ENCODE peak calls at places on chromosomes 3 and 15, in four cellular contexts. D, C, G and R are unnamed samples.

GRCh38 chr15:65092911-65093792 is 16.6 kb downstream of the KBTBD13 start:
- DNase-seq in G (no peak), D (no peak), C (no peak), R (no peak)

GRCh38 chr3:16338124-16338523 is 73.1 kb downstream of the OXNAD1 start:
- DNase-seq in C (no peak), D (peak), G (no peak), R (no peak)

GRCh38 chr15:85825118-85825517 is 30.4 kb upstream of the KLHL25 start:
- DNase-seq in C (no peak), D (no peak), G (no peak), R (no peak)

GRCh38 chr3:194100856-194101390 is 35.0 kb upstream of the HES1 start:
- DNase-seq in G (no peak), C (no peak), D (no peak), R (no peak)

GRCh38 chr3:32045091-32045964 is 61.1 kb upstream of the GPD1L start:
- DNase-seq in G (peak), C (peak), D (no peak), R (peak)

GRCh38 chr3:179898024-179898423 is 138.7 kb downstream of the PEX5L start:
- DNase-seq in C (no peak), D (no peak), G (no peak), R (peak)

GRCh38 chr3:141328286-141329166 is 39.8 kb upstream of the ZBTB38 start:
- DNase-seq in G (no peak), C (no peak), D (no peak), R (no peak)

GRCh38 chr15:100716456-100717085 is 114.2 kb downstream of the ASB7 start:
- DNase-seq in C (no peak), D (no peak), G (no peak), R (no peak)

GRCh38 chr3:108388136-108389132 is 92.1 kb downstream of the HHLA2 start:
- DNase-seq in C (peak), D (no peak), G (no peak), R (no peak)

GRCh38 chr3:188133646-188134045 is 20.3 kb upstream of the LPP start:
- DNase-seq in G (no peak), C (no peak), D (no peak), R (no peak)

GRCh38 chr3:185649414-185649813 is 63.3 kb downstream of the SENP2 start:
- DNase-seq in G (no peak), D (no peak), C (no peak), R (no peak)

GRCh38 chr15:38878946-38879345 is 314.3 kb upstream of the RASGRP1 start:
- DNase-seq in D (no peak), G (no peak), C (no peak), R (no peak)

GRCh38 chr3:112437146-112438022 is 61.9 kb downstream of the BTLA start:
- DNase-seq in C (no peak), D (no peak), G (peak), R (peak)

GRCh38 chr3:30399394-30400181 is 206.8 kb upstream of the TGFBR2 start:
- DNase-seq in G (no peak), C (no peak), D (no peak), R (no peak)

GRCh38 chr15:84863480-84864428 is 20.7 kb upstream of the SLC28A1 start:
- DNase-seq in G (no peak), D (no peak), C (no peak), R (no peak)

GRCh38 chr15:91472316-91472756 is 372.3 kb downstream of the SV2B start:
- DNase-seq in G (no peak), D (no peak), C (no peak), R (no peak)